ENCODE peak calls at places on chromosomes 16 and 17, in nine cellular contexts. U, H, N, O, C, G, E, M and L are unnamed samples. For H3K9me3, the result is how much of the 10 kb centered on the place peaks cover.

GRCh38 chr17:72890711-72891110 is 201.8 kb downstream of the SLC39A11 start:
- DNase-seq in U (no peak), H (no peak), N (no peak), O (no peak), C (peak), G (no peak), E (no peak), M (no peak), L (no peak)

GRCh38 chr17:29250666-29251065 is 4.0 kb downstream of the CRYBA1 start:
- DNase-seq in U (no peak), H (no peak), N (no peak), O (no peak), C (peak), G (no peak), E (no peak), M (no peak), L (no peak)

GRCh38 chr16:81004646-81005353 is 1.9 kb downstream of the CMC2 start:
- DNase-seq in U (no peak), H (no peak), N (peak), O (peak), C (peak), G (peak), E (no peak), M (peak), L (no peak)

GRCh38 chr16:9597967-9598730 is 506.7 kb downstream of the HAPSTR1 start:
- DNase-seq in U (no peak), H (no peak), N (no peak), O (no peak), C (no peak), G (no peak), E (no peak), M (no peak), L (no peak)

GRCh38 chr17:58614854-58615409 is 76.9 kb downstream of the TEX14 start:
- DNase-seq in U (no peak), H (no peak), N (no peak), O (no peak), C (no peak), G (no peak), E (no peak), M (no peak), L (no peak)

GRCh38 chr17:38617074-38617860 is 11.5 kb upstream of the SRCIN1 start:
- DNase-seq in U (peak), H (no peak), N (no peak), O (no peak), C (no peak), G (no peak), E (no peak), M (no peak), L (no peak)

GRCh38 chr16:63617990-63618763 is 1503.7 kb downstream of the CDH11 start:
- DNase-seq in U (no peak), H (no peak), N (no peak), O (peak), C (no peak), G (no peak), E (no peak), M (no peak), L (no peak)

GRCh38 chr17:57622886-57623433 is 122.1 kb downstream of the CCDC182 start:
- DNase-seq in U (peak), H (no peak), N (peak), O (no peak), C (peak), G (no peak), E (no peak), M (no peak), L (no peak)

GRCh38 chr17:79922798-79923197 is 83.6 kb upstream of the CBX4 start:
- DNase-seq in U (no peak), H (no peak), N (no peak), O (no peak), C (no peak), G (no peak), E (no peak), M (no peak), L (no peak)

GRCh38 chr17:42194133-42194899 is at the start of gene GHDC:
- DNase-seq in U (peak), H (peak), N (peak), O (peak), C (peak), G (peak), E (peak), M (peak), L (peak)
- H3K27ac ChIP-seq in U (peak), H (peak), N (peak), O (peak), C (peak), G (peak), E (peak), M (no peak), L (peak)

GRCh38 chr16:71226229-71227141 is 4.0 kb downstream of the HYDIN start:
- DNase-seq in U (no peak), H (no peak), N (no peak), O (no peak), C (no peak), G (no peak), E (no peak), M (no peak), L (no peak)
- H3K9me3 ChIP-seq in U (under half), H (under half), N (under half), O (under half), C (under half), G (under half), E (under half), M (under half), L (under half)

DNA sequence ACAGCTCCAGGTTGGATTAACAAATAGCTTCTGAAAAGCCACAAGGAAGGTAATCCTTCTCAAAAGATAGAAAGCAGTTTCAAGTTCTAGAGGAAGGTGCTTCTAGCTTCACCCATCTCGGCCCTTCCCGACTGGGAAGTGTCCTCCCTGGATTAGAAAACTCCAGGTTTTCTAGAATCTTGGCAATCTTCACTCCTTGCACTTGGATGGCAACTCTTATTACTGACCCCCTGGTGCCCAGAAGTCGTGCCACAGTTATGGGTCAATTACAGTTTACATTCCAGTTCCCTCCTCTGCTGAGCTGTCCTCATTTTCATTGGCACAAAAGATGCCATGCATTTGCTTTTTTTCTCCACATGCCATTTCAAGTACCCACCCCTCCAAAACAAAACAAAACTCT is 65.6 kb downstream of the SMG6 start:
- DNase-seq in U (no peak), H (no peak), N (no peak), O (no peak), C (no peak), G (no peak), E (no peak), M (no peak), L (no peak)
- H3K4me3 ChIP-seq in U (no peak), H (no peak), N (no peak), O (no peak), C (no peak), G (no peak), E (no peak), M (no peak), L (no peak)

GRCh38 chr16:1980026-1980769 is 1.1 kb downstream of the NOXO1 start:
- DNase-seq in U (no peak), H (no peak), N (no peak), O (no peak), C (no peak), G (no peak), E (peak), M (no peak), L (no peak)
- H3K27ac ChIP-seq in U (no peak), H (peak), N (no peak), O (peak), C (no peak), G (no peak), E (peak), M (no peak), L (no peak)